ENCODE peak calls at places on chromosomes 12 and 14, in six cellular contexts. One of them, this sample, is unnamed.
A peak's percentile ranks its signal among the peaks of the same experiment; 100 is the strongest.

GRCh38 chr12:12521044-12521485 is 41.6 kb downstream of the DUSP16 start:
- DNase-seq in pancreas: no peak
- DNase-seq in left ventricle myocardium inferior: no peak
- DNase-seq in brain microvascular endothelial cell: no peak
- DNase-seq in mammary epithelial cell: no peak
- DNase-seq in Panc1: no peak
- DNase-seq in this sample: no peak

GRCh38 chr12:1796515-1797010 is 23.8 kb upstream of the LRTM2 start:
- DNase-seq in pancreas: no peak
- DNase-seq in Panc1: no peak
- DNase-seq in mammary epithelial cell: no peak
- DNase-seq in left ventricle myocardium inferior: no peak
- DNase-seq in brain microvascular endothelial cell: no peak
- DNase-seq in this sample: no peak

GRCh38 chr12:57864382-57864781 is 17.9 kb upstream of the CTDSP2 start:
- DNase-seq in left ventricle myocardium inferior: no peak
- DNase-seq in pancreas: no peak
- DNase-seq in Panc1: no peak
- DNase-seq in mammary epithelial cell: no peak
- DNase-seq in brain microvascular endothelial cell: no peak
- DNase-seq in this sample: no peak

GRCh38 chr12:125533434-125534029 is 468.3 kb downstream of the AACS start:
- DNase-seq in brain microvascular endothelial cell: no peak
- DNase-seq in pancreas: peak; percentile 13
- DNase-seq in Panc1: no peak
- DNase-seq in left ventricle myocardium inferior: peak; percentile 17
- DNase-seq in mammary epithelial cell: no peak
- DNase-seq in this sample: peak; percentile 32

GRCh38 chr12:104747956-104748355 is 210.1 kb downstream of the SLC41A2 start:
- DNase-seq in left ventricle myocardium inferior: no peak
- DNase-seq in Panc1: no peak
- DNase-seq in pancreas: no peak
- DNase-seq in mammary epithelial cell: no peak
- DNase-seq in brain microvascular endothelial cell: no peak
- DNase-seq in this sample: no peak

GRCh38 chr14:65985976-65986375 is 500.2 kb upstream of the CCDC196 start:
- DNase-seq in brain microvascular endothelial cell: no peak
- DNase-seq in left ventricle myocardium inferior: no peak
- DNase-seq in Panc1: no peak
- DNase-seq in pancreas: no peak
- DNase-seq in mammary epithelial cell: no peak
- DNase-seq in this sample: no peak

GRCh38 chr12:116734156-116734768 is 3.6 kb downstream of the SPRING1 start:
- DNase-seq in left ventricle myocardium inferior: no peak
- DNase-seq in brain microvascular endothelial cell: no peak
- DNase-seq in pancreas: no peak
- DNase-seq in Panc1: no peak
- DNase-seq in mammary epithelial cell: no peak
- DNase-seq in this sample: no peak

GRCh38 chr12:94427520-94428381 is 31.9 kb downstream of the CEP83 start:
- DNase-seq in brain microvascular endothelial cell: peak; percentile 40
- DNase-seq in Panc1: no peak
- DNase-seq in left ventricle myocardium inferior: peak; percentile 28
- DNase-seq in mammary epithelial cell: peak; percentile 2
- DNase-seq in pancreas: peak; percentile 19
- DNase-seq in this sample: peak; percentile 30

GRCh38 chr12:52086944-52087835 is 7.7 kb downstream of the SMIM41 start:
- DNase-seq in mammary epithelial cell: no peak
- DNase-seq in brain microvascular endothelial cell: no peak
- DNase-seq in pancreas: no peak
- DNase-seq in Panc1: no peak
- DNase-seq in left ventricle myocardium inferior: no peak
- DNase-seq in this sample: no peak

GRCh38 chr12:20264608-20265114 is 103.7 kb upstream of the PDE3A start:
- DNase-seq in left ventricle myocardium inferior: no peak
- DNase-seq in pancreas: no peak
- DNase-seq in mammary epithelial cell: no peak
- DNase-seq in brain microvascular endothelial cell: peak; percentile 20
- DNase-seq in Panc1: no peak
- DNase-seq in this sample: no peak

GRCh38 chr14:88999137-88999536 is 174.7 kb downstream of the TTC8 start:
- DNase-seq in brain microvascular endothelial cell: no peak
- DNase-seq in mammary epithelial cell: no peak
- DNase-seq in left ventricle myocardium inferior: no peak
- DNase-seq in Panc1: no peak
- DNase-seq in pancreas: no peak
- DNase-seq in this sample: no peak

GRCh38 chr14:50726372-50727107 is 58.4 kb upstream of the SAV1 start:
- DNase-seq in pancreas: no peak
- DNase-seq in brain microvascular endothelial cell: peak; percentile 1
- DNase-seq in Panc1: no peak
- DNase-seq in mammary epithelial cell: peak; percentile 73
- DNase-seq in left ventricle myocardium inferior: no peak
- DNase-seq in this sample: no peak

GRCh38 chr12:94149781-94150482 is 1.6 kb downstream of the PLXNC1 start:
- DNase-seq in brain microvascular endothelial cell: no peak
- DNase-seq in pancreas: no peak
- DNase-seq in Panc1: no peak
- DNase-seq in left ventricle myocardium inferior: peak; percentile 34
- DNase-seq in mammary epithelial cell: no peak
- DNase-seq in this sample: no peak

GRCh38 chr12:28869197-28869596 is 279.9 kb upstream of the FAR2 start:
- DNase-seq in pancreas: no peak
- DNase-seq in mammary epithelial cell: peak; percentile 97
- DNase-seq in left ventricle myocardium inferior: no peak
- DNase-seq in Panc1: no peak
- DNase-seq in brain microvascular endothelial cell: peak; percentile 88
- DNase-seq in this sample: no peak

GRCh38 chr12:62750941-62751843 is 183.8 kb downstream of the PPM1H start:
- DNase-seq in mammary epithelial cell: no peak
- DNase-seq in pancreas: no peak
- DNase-seq in brain microvascular endothelial cell: no peak
- DNase-seq in left ventricle myocardium inferior: no peak
- DNase-seq in Panc1: no peak
- DNase-seq in this sample: no peak

GRCh38 chr14:102930753-102931579 is 8.5 kb downstream of the AMN start:
- DNase-seq in Panc1: no peak
- DNase-seq in left ventricle myocardium inferior: no peak
- DNase-seq in brain microvascular endothelial cell: peak; percentile 52
- DNase-seq in mammary epithelial cell: peak; percentile 31
- DNase-seq in pancreas: no peak
- DNase-seq in this sample: no peak

GRCh38 chr12:58513866-58514265 is 406.4 kb downstream of the LRIG3 start:
- DNase-seq in brain microvascular endothelial cell: no peak
- DNase-seq in left ventricle myocardium inferior: no peak
- DNase-seq in mammary epithelial cell: no peak
- DNase-seq in Panc1: no peak
- DNase-seq in pancreas: no peak
- DNase-seq in this sample: no peak

GRCh38 chr12:49825971-49826421 is 2.2 kb downstream of the NCKAP5L start:
- DNase-seq in pancreas: no peak
- DNase-seq in brain microvascular endothelial cell: no peak
- DNase-seq in mammary epithelial cell: peak; percentile 19
- DNase-seq in Panc1: no peak
- DNase-seq in left ventricle myocardium inferior: no peak
- DNase-seq in this sample: no peak

GRCh38 chr12:11815397-11815796 is 165.9 kb downstream of the ETV6 start:
- DNase-seq in left ventricle myocardium inferior: no peak
- DNase-seq in mammary epithelial cell: peak; percentile 50
- DNase-seq in brain microvascular endothelial cell: no peak
- DNase-seq in pancreas: no peak
- DNase-seq in Panc1: no peak
- DNase-seq in this sample: no peak

GRCh38 chr12:29176951-29177350 is 27.9 kb downstream of the FAR2 start:
- DNase-seq in brain microvascular endothelial cell: no peak
- DNase-seq in left ventricle myocardium inferior: no peak
- DNase-seq in pancreas: no peak
- DNase-seq in Panc1: no peak
- DNase-seq in mammary epithelial cell: no peak
- DNase-seq in this sample: no peak

GRCh38 chr12:58285551-58285950 is 344.2 kb downstream of the ATP23 start:
- DNase-seq in pancreas: no peak
- DNase-seq in Panc1: no peak
- DNase-seq in left ventricle myocardium inferior: no peak
- DNase-seq in mammary epithelial cell: no peak
- DNase-seq in brain microvascular endothelial cell: no peak
- DNase-seq in this sample: no peak

GRCh38 chr14:91573528-91573893 is 63.4 kb upstream of the PPP4R3A start:
- DNase-seq in brain microvascular endothelial cell: no peak
- DNase-seq in pancreas: no peak
- DNase-seq in mammary epithelial cell: no peak
- DNase-seq in left ventricle myocardium inferior: no peak
- DNase-seq in Panc1: no peak
- DNase-seq in this sample: no peak

GRCh38 chr14:61630399-61630798 is 64.9 kb upstream of the HIF1A start:
- DNase-seq in mammary epithelial cell: no peak
- DNase-seq in pancreas: no peak
- DNase-seq in brain microvascular endothelial cell: no peak
- DNase-seq in left ventricle myocardium inferior: no peak
- DNase-seq in Panc1: no peak
- DNase-seq in this sample: no peak

GRCh38 chr14:61632401-61633195 is 62.7 kb upstream of the HIF1A start:
- DNase-seq in Panc1: no peak
- DNase-seq in pancreas: no peak
- DNase-seq in mammary epithelial cell: no peak
- DNase-seq in brain microvascular endothelial cell: no peak
- DNase-seq in left ventricle myocardium inferior: no peak
- DNase-seq in this sample: no peak

GRCh38 chr14:61627612-61628011 is 67.7 kb upstream of the HIF1A start:
- DNase-seq in mammary epithelial cell: no peak
- DNase-seq in pancreas: no peak
- DNase-seq in brain microvascular endothelial cell: no peak
- DNase-seq in left ventricle myocardium inferior: no peak
- DNase-seq in Panc1: no peak
- DNase-seq in this sample: no peak

GRCh38 chr14:61628192-61628591 is 67.1 kb upstream of the HIF1A start:
- DNase-seq in left ventricle myocardium inferior: no peak
- DNase-seq in mammary epithelial cell: no peak
- DNase-seq in Panc1: no peak
- DNase-seq in pancreas: no peak
- DNase-seq in brain microvascular endothelial cell: no peak
- DNase-seq in this sample: no peak

DNA sequence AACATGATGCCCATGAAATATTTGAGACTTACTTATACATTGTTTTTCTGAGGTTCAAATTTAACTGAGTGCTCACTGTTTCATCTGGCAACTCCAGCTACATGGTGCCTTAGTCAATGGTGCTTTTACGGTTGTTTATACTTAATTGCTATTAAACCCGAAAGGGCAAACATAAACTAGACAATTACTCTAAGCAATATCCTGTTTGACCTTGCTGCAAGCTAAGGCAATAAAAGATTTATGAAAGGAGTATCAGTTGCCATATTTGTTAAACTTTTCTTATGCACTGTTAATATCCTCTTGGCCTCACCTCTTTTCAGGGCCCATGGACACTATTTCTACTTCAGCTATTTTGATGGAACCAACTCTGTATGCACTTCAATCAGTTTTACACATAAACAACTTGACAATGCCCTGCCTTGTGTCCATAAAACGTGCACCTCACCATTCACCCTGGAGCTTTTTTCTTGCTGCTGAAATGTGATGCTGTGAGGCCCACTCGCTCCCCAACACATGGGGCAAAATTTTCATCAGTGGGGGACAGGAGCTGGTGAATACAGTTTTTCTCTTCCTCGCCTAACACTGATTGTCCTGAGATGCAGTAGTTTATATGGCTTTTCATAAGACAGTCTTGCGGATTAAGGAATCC is 64.1 kb upstream of the HIF1A start:
- DNase-seq in Panc1: no peak
- DNase-seq in left ventricle myocardium inferior: no peak
- DNase-seq in brain microvascular endothelial cell: no peak
- DNase-seq in pancreas: no peak
- DNase-seq in mammary epithelial cell: no peak
- DNase-seq in this sample: no peak
- TF ChIP-seq CTCF in Panc1: no peak
- TF ChIP-seq CTCF in left ventricle myocardium inferior: no peak
- TF ChIP-seq CTCF in brain microvascular endothelial cell: no peak
- TF ChIP-seq CTCF in pancreas: no peak
- TF ChIP-seq CTCF in mammary epithelial cell: no peak
- TF ChIP-seq CTCF in this sample: no peak

DNA sequence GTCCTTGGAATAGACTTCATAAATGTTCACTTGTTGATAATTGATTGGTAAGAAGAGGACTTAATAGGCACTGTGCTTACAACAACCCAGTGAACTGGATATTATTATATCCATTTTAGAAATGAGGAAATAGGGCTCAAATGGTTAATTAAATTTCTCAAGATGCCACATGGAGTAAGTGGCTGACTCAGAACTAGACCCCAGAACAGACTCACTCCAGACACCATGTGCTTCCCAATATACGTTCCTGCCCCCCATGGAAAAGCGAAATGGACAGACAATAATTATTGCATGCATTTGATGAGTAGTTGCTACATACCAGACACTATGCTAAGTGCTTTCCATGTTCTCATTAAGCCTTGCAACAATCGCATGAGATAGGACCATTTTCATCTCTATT is 895 bp upstream of the ANKS1B start:
- DNase-seq in brain microvascular endothelial cell: no peak
- DNase-seq in Panc1: no peak
- DNase-seq in pancreas: no peak
- DNase-seq in left ventricle myocardium inferior: no peak
- DNase-seq in mammary epithelial cell: no peak
- DNase-seq in this sample: no peak
- H3K4me3 ChIP-seq in brain microvascular endothelial cell: no peak overlapping the region
- H3K4me3 ChIP-seq in Panc1: peak overlapping the region; percentile 86
- H3K4me3 ChIP-seq in pancreas: no peak overlapping the region
- H3K4me3 ChIP-seq in left ventricle myocardium inferior: peak overlapping the region; percentile 68
- H3K4me3 ChIP-seq in mammary epithelial cell: peak overlapping the region; percentile 58
- H3K4me3 ChIP-seq in this sample: no peak overlapping the region

GRCh38 chr12:132638541-132639408 is 20.2 kb downstream of the P2RX2 start:
- DNase-seq in Panc1: peak; percentile 20
- DNase-seq in pancreas: peak; percentile 34
- DNase-seq in left ventricle myocardium inferior: no peak
- DNase-seq in brain microvascular endothelial cell: peak; percentile 53
- DNase-seq in mammary epithelial cell: peak; percentile 26
- DNase-seq in this sample: no peak
- H3K36me3 ChIP-seq in Panc1: peaks cover 7% of the 10 kb centered on the region
- H3K36me3 ChIP-seq in pancreas: peaks cover 15% of the 10 kb centered on the region
- H3K36me3 ChIP-seq in left ventricle myocardium inferior: peaks cover 79% of the 10 kb centered on the region
- H3K36me3 ChIP-seq in brain microvascular endothelial cell: peaks cover 15% of the 10 kb centered on the region
- H3K36me3 ChIP-seq in mammary epithelial cell: peaks cover 9% of the 10 kb centered on the region
- H3K36me3 ChIP-seq in this sample: peaks cover 51% of the 10 kb centered on the region

DNA sequence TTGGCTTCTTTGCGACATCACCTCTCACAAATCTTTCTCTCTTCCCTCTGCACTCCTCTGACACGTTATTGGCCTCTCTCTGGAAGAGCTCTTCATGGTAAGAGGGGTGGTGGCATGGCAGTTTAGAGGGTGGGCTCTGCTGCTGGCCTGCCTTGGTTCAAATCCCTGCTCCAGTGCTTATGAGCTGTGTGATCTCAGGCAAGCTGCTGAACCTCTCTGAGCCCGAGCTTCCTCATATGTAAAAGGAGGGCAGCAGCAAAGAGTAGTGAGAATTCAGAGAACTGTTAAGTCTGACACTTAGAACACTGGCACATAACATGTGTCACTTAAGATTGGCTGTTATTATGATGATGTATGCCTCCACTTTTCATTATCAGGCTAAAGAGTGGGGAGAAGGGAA is 118.3 kb downstream of the RBM19 start:
- DNase-seq in pancreas: no peak
- DNase-seq in mammary epithelial cell: no peak
- DNase-seq in brain microvascular endothelial cell: no peak
- DNase-seq in left ventricle myocardium inferior: no peak
- DNase-seq in Panc1: no peak
- DNase-seq in this sample: no peak
- TF ChIP-seq CTCF in pancreas: no peak
- TF ChIP-seq CTCF in mammary epithelial cell: no peak
- TF ChIP-seq CTCF in brain microvascular endothelial cell: no peak
- TF ChIP-seq CTCF in left ventricle myocardium inferior: no peak
- TF ChIP-seq CTCF in Panc1: no peak
- TF ChIP-seq CTCF in this sample: no peak

GRCh38 chr14:69260979-69261605 is 1.1 kb downstream of the GALNT16 start:
- DNase-seq in mammary epithelial cell: no peak
- DNase-seq in left ventricle myocardium inferior: peak; percentile 50
- DNase-seq in Panc1: no peak
- DNase-seq in brain microvascular endothelial cell: no peak
- DNase-seq in pancreas: peak; percentile 39
- DNase-seq in this sample: peak; percentile 55
- H3K4me3 ChIP-seq in mammary epithelial cell: no peak overlapping the region
- H3K4me3 ChIP-seq in left ventricle myocardium inferior: peak overlapping the region; percentile 83
- H3K4me3 ChIP-seq in Panc1: peak overlapping the region; percentile 32
- H3K4me3 ChIP-seq in brain microvascular endothelial cell: peak overlapping the region; percentile 57
- H3K4me3 ChIP-seq in pancreas: no peak overlapping the region
- H3K4me3 ChIP-seq in this sample: peak overlapping the region; percentile 54

This sample was measured in GM06990.